ENCODE peak calls at places on chromosomes 4 and X, in eight cellular contexts. M is mammary epithelial cell, I is astrocyte, K is neural progenitor cell, R is GM12878, C is colonic mucosa, P is fibroblast of lung, Z is mesenchymal stem cell. D is an unnamed sample.

GRCh38 chr4:162610116-162610515 is 446.3 kb upstream of the FSTL5 start:
- DNase-seq in Z (no peak), M (no peak), C (no peak), K (peak; percentile 72), R (no peak), I (no peak), P (no peak), D (no peak)

GRCh38 chr4:150773729-150774449 is 191.9 kb downstream of the MAB21L2 start:
- DNase-seq in M (no peak), R (no peak), I (no peak), P (no peak), C (no peak), K (no peak), Z (no peak), D (no peak)

GRCh38 chr4:156901871-156902270 is 69.7 kb downstream of the PDGFC start:
- DNase-seq in Z (no peak), I (no peak), C (no peak), P (no peak), M (no peak), K (no peak), R (no peak), D (no peak)

GRCh38 chr4:39976945-39977488 is 694 bp downstream of the PDS5A start:
- DNase-seq in R (no peak), M (peak; percentile 39), P (peak; percentile 30), K (peak; percentile 43), I (no peak), C (peak; percentile 50), Z (peak; percentile 56), D (peak; percentile 62)

GRCh38 chr4:74671074-74671698 is 123.1 kb downstream of the BTC start:
- DNase-seq in R (no peak), I (peak; percentile 32), K (peak; percentile 68), M (peak; percentile 62), Z (peak; percentile 74), P (peak; percentile 55), C (peak; percentile 75), D (peak; percentile 86)

GRCh38 chrX:80550722-80551121 is 130.5 kb downstream of the TENT5D start:
- DNase-seq in I (no peak), C (no peak), K (peak; percentile 40), M (no peak), Z (no peak), P (no peak), R (no peak), D (no peak)

GRCh38 chrX:108070891-108071290 is 20.5 kb downstream of the PSMD10 start:
- DNase-seq in R (no peak), M (peak; percentile 89), P (peak; percentile 79), I (peak; percentile 74), C (no peak), K (no peak), Z (peak; percentile 19), D (peak; percentile 9)

GRCh38 chr4:41977709-41978108 is 3.8 kb upstream of the DCAF4L1 start:
- DNase-seq in P (peak; percentile 48), I (peak; percentile 18), R (no peak), K (no peak), C (no peak), Z (peak; percentile 38), M (no peak), D (no peak)

GRCh38 chr4:165106518-165106917 is 6.1 kb downstream of the TMEM192 start:
- DNase-seq in Z (no peak), P (no peak), I (no peak), K (no peak), R (no peak), C (no peak), M (no peak), D (no peak)

GRCh38 chr4:8079916-8080753 is 78.5 kb downstream of the ABLIM2 start:
- DNase-seq in K (peak; percentile 27), R (no peak), Z (no peak), I (no peak), P (no peak), M (no peak), C (no peak), D (no peak)

GRCh38 chr4:153748378-153748777 is 11.4 kb downstream of the RNF175 start:
- DNase-seq in P (peak; percentile 79), Z (peak; percentile 78), R (no peak), M (peak; percentile 97), K (no peak), I (peak; percentile 70), C (no peak), D (peak; percentile 86)

GRCh38 chr4:174873931-174874330 is 44.2 kb upstream of the ADAM29 start:
- DNase-seq in K (peak; percentile 41), M (no peak), Z (no peak), R (peak; percentile 25), I (no peak), C (no peak), P (no peak), D (peak; percentile 58)

GRCh38 chr4:48779998-48780866 is at the start of gene FRYL:
- DNase-seq in M (peak; percentile 100), C (peak; percentile 100), Z (peak; percentile 100), K (peak; percentile 100), R (peak; percentile 99), P (peak; percentile 99), I (peak; percentile 98), D (peak; percentile 100)

GRCh38 chrX:111098874-111099273 is 2.9 kb downstream of the PAK3 start:
- DNase-seq in R (no peak), C (peak; percentile 53), I (no peak), Z (no peak), K (peak; percentile 89), P (peak; percentile 17), M (no peak), D (peak; percentile 19)

DNA sequence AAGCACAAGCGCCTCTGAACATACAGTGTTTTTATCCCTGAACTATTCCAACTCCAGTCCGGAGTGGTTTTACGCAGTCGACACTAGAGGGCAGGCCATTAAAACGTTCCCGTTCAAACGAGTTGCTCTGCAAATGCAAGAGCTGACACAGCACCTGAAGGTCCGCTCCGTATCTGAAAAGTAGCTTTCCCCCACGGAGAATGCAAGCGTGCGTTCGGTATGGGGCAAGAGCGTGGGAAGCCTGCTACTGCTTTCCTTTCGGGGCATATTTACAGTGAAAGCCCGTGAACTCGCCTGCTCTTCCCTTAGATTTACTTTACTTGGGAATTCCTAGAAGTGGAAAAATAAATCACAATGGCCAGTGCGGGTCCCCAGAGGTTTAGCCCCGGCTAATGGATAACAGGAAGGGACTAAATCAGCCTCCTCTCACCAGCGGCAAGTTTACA is 190.8 kb downstream of the TSPAN5 start:
- DNase-seq in I (peak; percentile 86), Z (peak; percentile 90), K (peak; percentile 92), M (peak; percentile 81), C (peak; percentile 80), R (no peak), P (peak; percentile 91), D (peak; percentile 95)
- H3K4me3 ChIP-seq in I (peak overlapping the region; percentile 42), Z (no peak overlapping the region), K (peak overlapping the region; percentile 39), M (peak overlapping the region; percentile 42), C (peak overlapping the region; percentile 19), R (no peak overlapping the region), P (peak overlapping the region; percentile 39), D (peak overlapping the region; percentile 76)

GRCh38 chr4:54449999-54450398 is 207.8 kb upstream of the KIT start:
- DNase-seq in P (no peak), C (no peak), M (no peak), I (no peak), Z (no peak), K (no peak), R (no peak), D (no peak)

GRCh38 chr4:54440394-54441223 is 211.5 kb downstream of the PDGFRA start:
- DNase-seq in I (peak; percentile 4), P (peak; percentile 20), K (peak; percentile 67), R (no peak), C (peak; percentile 23), Z (peak; percentile 54), M (peak; percentile 18), D (peak; percentile 72)

GRCh38 chr4:54446556-54446955 is 211.2 kb upstream of the KIT start:
- DNase-seq in M (no peak), Z (no peak), R (no peak), C (no peak), K (no peak), P (peak; percentile 10), I (peak; percentile 12), D (no peak)
- H3K9ac ChIP-seq in M (no peak overlapping the region), Z (no peak overlapping the region), R (no peak overlapping the region), C (no peak overlapping the region), K (no peak overlapping the region), P (no peak overlapping the region), I (no peak overlapping the region), D (no peak overlapping the region)

DNA sequence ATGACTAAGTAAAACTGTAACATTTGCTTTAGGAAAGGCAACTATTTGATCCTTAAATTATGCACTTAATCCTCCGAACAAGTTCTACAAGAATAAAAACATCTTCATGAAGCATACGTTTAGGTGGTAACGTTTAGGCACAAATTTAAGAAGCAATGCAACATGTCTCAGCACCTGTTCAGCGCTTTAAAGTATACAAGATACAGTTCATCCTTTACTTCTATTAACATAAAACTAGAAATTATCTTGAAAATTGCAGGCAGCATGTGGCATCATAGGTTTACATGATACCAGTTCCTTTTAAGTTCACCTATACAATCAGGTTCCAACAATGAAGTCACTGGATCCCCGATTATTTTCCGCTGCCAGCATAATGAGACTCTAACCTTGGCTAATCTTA is 1.5 kb downstream of the PLA2G12A start:
- DNase-seq in I (no peak), K (no peak), R (no peak), M (no peak), Z (no peak), C (no peak), P (no peak), D (no peak)
- H3K4me3 ChIP-seq in I (no peak overlapping the region), K (peak overlapping the region; percentile 61), R (no peak overlapping the region), M (peak overlapping the region; percentile 61), Z (no peak overlapping the region), C (peak overlapping the region; percentile 66), P (no peak overlapping the region), D (peak overlapping the region; percentile 99)

GRCh38 chr4:142549726-142550463 is 296.2 kb downstream of the INPP4B start:
- DNase-seq in K (no peak), P (peak; percentile 97), I (peak; percentile 96), C (no peak), Z (peak; percentile 43), R (no peak), M (peak; percentile 97), D (peak; percentile 56)
- H3K9ac ChIP-seq in K (no peak overlapping the region), P (no peak overlapping the region), I (peak overlapping the region; percentile 71), C (no peak overlapping the region), Z (peak overlapping the region; percentile 20), R (no peak overlapping the region), M (peak overlapping the region; percentile 88), D (no peak overlapping the region)

GRCh38 chr4:4851906-4852305 is 7.6 kb upstream of the MSX1 start:
- DNase-seq in P (no peak), R (no peak), Z (no peak), I (no peak), C (no peak), M (no peak), K (no peak), D (no peak)
- H3K4me3 ChIP-seq in P (no peak overlapping the region), R (no peak overlapping the region), Z (no peak overlapping the region), I (no peak overlapping the region), C (no peak overlapping the region), M (no peak overlapping the region), K (no peak overlapping the region), D (no peak overlapping the region)

GRCh38 chr4:56389558-56389957 is 2.3 kb upstream of the AASDH start:
- DNase-seq in P (no peak), R (no peak), C (no peak), Z (no peak), I (no peak), M (no peak), K (no peak), D (no peak)
- H3K9ac ChIP-seq in P (no peak overlapping the region), R (no peak overlapping the region), C (no peak overlapping the region), Z (no peak overlapping the region), I (no peak overlapping the region), M (no peak overlapping the region), K (no peak overlapping the region), D (no peak overlapping the region)

D was measured in adipocyte.